ENCODE peak calls at places on chromosome 17, in six cellular contexts. One of them, this sample, is unnamed.

GRCh38 chr17:81923302-81924260 is 4.0 kb downstream of the MAFG start:
- DNase-seq in transverse colon: peak; percentile 86
- DNase-seq in EH: peak; percentile 81
- DNase-seq in caudate nucleus: no peak
- DNase-seq in nephron progenitor cell: peak; percentile 72
- DNase-seq in HS-27A: no peak
- DNase-seq in this sample: peak; percentile 51

GRCh38 chr17:45573915-45574314 is 83.4 kb upstream of the PLEKHM1 start:
- DNase-seq in transverse colon: no peak
- DNase-seq in EH: no peak
- DNase-seq in caudate nucleus: no peak
- DNase-seq in nephron progenitor cell: no peak
- DNase-seq in HS-27A: no peak
- DNase-seq in this sample: peak; percentile 6

GRCh38 chr17:63702223-63702577 is 2.3 kb upstream of the LIMD2 start:
- DNase-seq in transverse colon: peak; percentile 56
- DNase-seq in EH: no peak
- DNase-seq in caudate nucleus: no peak
- DNase-seq in nephron progenitor cell: no peak
- DNase-seq in HS-27A: no peak
- DNase-seq in this sample: no peak

GRCh38 chr17:3979276-3979583 is 15.0 kb upstream of the ATP2A3 start:
- DNase-seq in transverse colon: no peak
- DNase-seq in EH: no peak
- DNase-seq in caudate nucleus: no peak
- DNase-seq in nephron progenitor cell: no peak
- DNase-seq in HS-27A: no peak
- DNase-seq in this sample: no peak

GRCh38 chr17:1714980-1715802 is 5.0 kb upstream of the TLCD2 start:
- DNase-seq in transverse colon: peak; percentile 91
- DNase-seq in EH: peak; percentile 96
- DNase-seq in caudate nucleus: no peak
- DNase-seq in nephron progenitor cell: peak; percentile 56
- DNase-seq in HS-27A: peak; percentile 72
- DNase-seq in this sample: peak; percentile 55

GRCh38 chr17:73268582-73269328 is 7.1 kb upstream of the CPSF4L start:
- DNase-seq in transverse colon: no peak
- DNase-seq in EH: no peak
- DNase-seq in caudate nucleus: no peak
- DNase-seq in nephron progenitor cell: no peak
- DNase-seq in HS-27A: no peak
- DNase-seq in this sample: no peak

GRCh38 chr17:910503-911194 is 68.9 kb downstream of the NXN start:
- DNase-seq in transverse colon: no peak
- DNase-seq in EH: peak; percentile 81
- DNase-seq in caudate nucleus: no peak
- DNase-seq in nephron progenitor cell: no peak
- DNase-seq in HS-27A: no peak
- DNase-seq in this sample: no peak

GRCh38 chr17:61238455-61238933 is 161.1 kb upstream of the TBX2 start:
- DNase-seq in transverse colon: no peak
- DNase-seq in EH: peak; percentile 44
- DNase-seq in caudate nucleus: no peak
- DNase-seq in nephron progenitor cell: peak; percentile 14
- DNase-seq in HS-27A: no peak
- DNase-seq in this sample: no peak

This sample was measured in cerebellar cortex.